ENCODE peak calls at places on chromosomes 13 and 19, in eight cellular contexts. G is nephron progenitor cell; P is activated naive CD4-positive, alpha-beta T cell treated with Interleukin-2 at 50 U/mL for 16 hours; L is heart left ventricle; A is GM12891; R is endothelial cell; I is NCI-H1092 treated with DMSO at 0.1 percent for 48 hours; K is left lung. B is an unnamed sample.

GRCh38 chr13:25137624-25137892 is 34.5 kb downstream of the AMER2 start:
- DNase-seq in L (no peak), I (no peak), K (no peak), P (no peak), A (no peak), R (no peak), G (no peak), B (no peak)

GRCh38 chr19:18503971-18504885 is 17.6 kb downstream of the ELL start:
- DNase-seq in I (no peak), A (no peak), R (no peak), K (no peak), P (no peak), G (no peak), L (no peak), B (no peak)

GRCh38 chr13:77907653-77908341 is 10.8 kb downstream of the EDNRB start:
- DNase-seq in G (no peak), K (no peak), P (no peak), L (peak; percentile 32), A (no peak), R (no peak), I (no peak), B (no peak)

GRCh38 chr13:47835470-47836228 is 165.4 kb downstream of the SUCLA2 start:
- DNase-seq in P (no peak), R (no peak), A (no peak), K (no peak), L (no peak), I (no peak), G (no peak), B (no peak)

GRCh38 chr13:59391696-59392095 is 772.0 kb downstream of the DIAPH3 start:
- DNase-seq in A (peak; percentile 32), I (peak; percentile 81), G (peak; percentile 46), P (peak; percentile 25), R (peak; percentile 65), K (peak; percentile 35), L (peak; percentile 78), B (no peak)

GRCh38 chr19:51521357-51521756 is 10.1 kb downstream of the SIGLEC6 start:
- DNase-seq in R (no peak), A (no peak), K (no peak), I (no peak), P (no peak), L (no peak), G (no peak), B (no peak)

GRCh38 chr19:39830847-39831246 is 3.1 kb downstream of the DYRK1B start:
- DNase-seq in K (no peak), A (no peak), L (no peak), R (no peak), G (no peak), P (no peak), I (no peak), B (no peak)

GRCh38 chr19:5086725-5087439 is 118.0 kb downstream of the KDM4B start:
- DNase-seq in K (no peak), P (no peak), I (peak; percentile 84), G (no peak), A (no peak), L (no peak), R (no peak), B (no peak)

GRCh38 chr13:23889598-23890224 is 511 bp upstream of the MIPEP start:
- DNase-seq in P (no peak), A (no peak), L (no peak), G (no peak), K (no peak), I (peak; percentile 40), R (no peak), B (no peak)

GRCh38 chr13:102569488-102569887 is 27.3 kb upstream of the TPP2 start:
- DNase-seq in G (no peak), L (no peak), K (no peak), A (no peak), R (no peak), I (no peak), P (no peak), B (no peak)

GRCh38 chr13:64774915-64775314 is 2455.2 kb downstream of the PCDH9 start:
- DNase-seq in L (no peak), A (no peak), I (no peak), R (no peak), K (no peak), P (no peak), G (no peak), B (no peak)

GRCh38 chr19:27774337-27774736 is 1438.6 kb downstream of the UQCRFS1 start:
- DNase-seq in P (no peak), I (no peak), L (no peak), R (no peak), K (no peak), G (no peak), A (no peak), B (no peak)

GRCh38 chr19:13817018-13817614 is 21.9 kb downstream of the ZSWIM4 start:
- DNase-seq in G (peak; percentile 69), I (no peak), P (peak; percentile 9), L (peak; percentile 21), R (no peak), K (no peak), A (no peak), B (no peak)

GRCh38 chr19:10252707-10253106 is 693 bp downstream of the MRPL4 start:
- DNase-seq in A (no peak), K (no peak), P (no peak), L (no peak), R (no peak), G (no peak), I (no peak), B (no peak)

GRCh38 chr13:111532111-111532510 is 211.7 kb downstream of the TEX29 start:
- DNase-seq in L (no peak), R (no peak), A (no peak), K (no peak), I (no peak), G (no peak), P (no peak), B (no peak)

GRCh38 chr19:57552432-57552831 is 7.2 kb downstream of the ZNF550 start:
- DNase-seq in R (no peak), L (no peak), I (no peak), A (no peak), G (no peak), P (no peak), K (no peak), B (no peak)

GRCh38 chr13:50747939-50748338 is 95.6 kb downstream of the DLEU7 start:
- DNase-seq in G (no peak), A (no peak), I (no peak), R (no peak), P (no peak), K (no peak), L (no peak), B (no peak)

GRCh38 chr13:50226515-50227147 is 211.4 kb downstream of the KCNRG start:
- DNase-seq in P (no peak), G (no peak), R (no peak), L (no peak), K (no peak), A (no peak), I (no peak), B (no peak)

GRCh38 chr13:28475916-28476725 is 18.8 kb downstream of the FLT1 start:
- DNase-seq in A (no peak), K (no peak), I (no peak), R (no peak), L (no peak), G (no peak), P (no peak), B (no peak)

GRCh38 chr19:449916-450315 is 10.9 kb downstream of the SHC2 start:
- DNase-seq in G (no peak), I (no peak), P (no peak), L (no peak), R (no peak), K (no peak), A (no peak), B (no peak)

GRCh38 chr19:7247160-7247559 is 47.1 kb downstream of the INSR start:
- DNase-seq in A (no peak), R (no peak), L (no peak), K (no peak), P (no peak), G (no peak), I (no peak), B (no peak)

GRCh38 chr19:37329686-37330085 is 41.2 kb upstream of the ZNF527 start:
- DNase-seq in G (no peak), A (no peak), L (no peak), K (no peak), I (peak; percentile 3), P (no peak), R (peak; percentile 10), B (no peak)

GRCh38 chr19:18650468-18651001 is 13.7 kb downstream of the KLHL26 start:
- DNase-seq in I (no peak), P (no peak), R (no peak), A (no peak), K (no peak), G (peak; percentile 54), L (peak; percentile 79), B (peak; percentile 88)

GRCh38 chr13:98565726-98566577 is 11.0 kb downstream of the STK24 start:
- DNase-seq in G (no peak), I (peak; percentile 86), K (no peak), L (peak; percentile 54), P (no peak), R (no peak), A (no peak), B (no peak)

GRCh38 chr19:17721821-17722220 is 2.5 kb downstream of the MAP1S start:
- DNase-seq in I (no peak), A (no peak), R (peak; percentile 46), G (no peak), K (peak; percentile 79), P (no peak), L (peak; percentile 48), B (no peak)

GRCh38 chr13:30382836-30383525 is 39.3 kb upstream of the UBE2L5 start:
- DNase-seq in R (no peak), G (no peak), A (no peak), P (no peak), K (no peak), I (no peak), L (no peak), B (no peak)

GRCh38 chr19:42657551-42657950 is 62.8 kb upstream of the CEACAM8 start:
- DNase-seq in R (no peak), K (no peak), L (no peak), P (no peak), G (no peak), A (no peak), I (no peak), B (no peak)

GRCh38 chr13:113135281-113135760 is 12.7 kb downstream of the F10 start:
- DNase-seq in I (no peak), P (no peak), K (no peak), R (no peak), G (no peak), A (no peak), L (no peak), B (no peak)

GRCh38 chr19:893775-894090 is 449 bp downstream of the RNU6-9 start:
- DNase-seq in P (no peak), I (no peak), G (no peak), L (no peak), K (no peak), R (no peak), A (no peak), B (no peak)

GRCh38 chr13:49840266-49840665 is 47.8 kb upstream of the KPNA3 start:
- DNase-seq in R (no peak), I (no peak), L (no peak), P (no peak), A (no peak), K (peak; percentile 39), G (no peak), B (no peak)

GRCh38 chr19:42206871-42207755 is 10.4 kb downstream of the DEDD2 start:
- DNase-seq in R (no peak), I (no peak), G (no peak), K (no peak), L (no peak), P (no peak), A (no peak), B (no peak)

GRCh38 chr19:46134527-46134926 is 10.0 kb upstream of the IGFL3 start:
- DNase-seq in K (no peak), I (no peak), G (no peak), R (no peak), P (no peak), A (no peak), L (no peak), B (no peak)

GRCh38 chr19:5960005-5961001 is 17.6 kb downstream of the RANBP3 start:
- DNase-seq in L (peak; percentile 69), K (no peak), P (no peak), G (no peak), R (no peak), A (no peak), I (peak; percentile 87), B (no peak)

GRCh38 chr19:16585808-16586476 is 13.7 kb upstream of the SLC35E1 start:
- DNase-seq in K (no peak), P (peak; percentile 53), A (no peak), L (no peak), R (no peak), I (no peak), G (no peak), B (no peak)

B was measured in sciatic nerve.